ENCODE peak calls at places on chromosomes 1 and 21, in five cellular contexts. M, R, P, X and F are unnamed samples.

GRCh38 chr1:41811978-41812852 is 106.5 kb downstream of the HIVEP3 start:
- DNase-seq in M (peak), X (peak), R (peak), P (peak), F (no peak)

GRCh38 chr1:185645686-185646085 is 88.5 kb upstream of the HMCN1 start:
- DNase-seq in R (no peak), X (no peak), P (no peak), M (no peak), F (no peak)

GRCh38 chr1:94707321-94708298 is 112.5 kb upstream of the SLC44A3 start:
- DNase-seq in P (no peak), X (no peak), R (no peak), M (no peak), F (no peak)

GRCh38 chr1:72937905-72938304 is 655.6 kb upstream of the NEGR1 start:
- DNase-seq in X (no peak), R (no peak), M (no peak), P (no peak), F (no peak)

GRCh38 chr1:181438013-181438412 is 45.3 kb upstream of the CACNA1E start:
- DNase-seq in M (no peak), R (no peak), P (no peak), X (no peak), F (no peak)

GRCh38 chr1:46718340-46718726 is 581 bp downstream of the EFCAB14 start:
- DNase-seq in R (no peak), P (no peak), M (no peak), X (no peak), F (no peak)

GRCh38 chr1:211559222-211560010 is 19.5 kb downstream of the SLC30A1 start:
- DNase-seq in P (no peak), R (no peak), M (no peak), X (no peak), F (no peak)

GRCh38 chr1:203473781-203474305 is 1.8 kb upstream of the PRELP start:
- DNase-seq in X (no peak), P (no peak), M (no peak), R (no peak), F (no peak)

GRCh38 chr21:34668803-34669148 is at the start of gene CLIC6:
- DNase-seq in R (no peak), P (no peak), X (no peak), M (no peak), F (no peak)

GRCh38 chr1:226826479-226827245 is 43.8 kb upstream of the PSEN2 start:
- DNase-seq in M (no peak), P (no peak), R (no peak), X (no peak), F (no peak)

GRCh38 chr1:233359905-233360304 is 32.4 kb downstream of the MAP3K21 start:
- DNase-seq in R (no peak), P (no peak), M (no peak), X (no peak), F (no peak)

GRCh38 chr1:203690730-203691129 is 64.1 kb downstream of the ATP2B4 start:
- DNase-seq in P (no peak), M (no peak), R (no peak), X (no peak), F (no peak)

GRCh38 chr21:40976198-40977114 is 129.5 kb upstream of the DSCAM start:
- DNase-seq in X (no peak), R (no peak), P (no peak), M (no peak), F (no peak)

GRCh38 chr21:43767980-43768867 is 7.9 kb downstream of the CSTB start:
- DNase-seq in X (peak), M (peak), R (no peak), P (no peak), F (no peak)

GRCh38 chr1:47794081-47794480 is 203.1 kb downstream of the TRABD2B start:
- DNase-seq in X (no peak), R (no peak), P (no peak), M (no peak), F (no peak)

GRCh38 chr1:18176619-18177018 is 69.0 kb downstream of the IGSF21 start:
- DNase-seq in P (no peak), R (no peak), X (no peak), M (no peak), F (no peak)

GRCh38 chr21:33075596-33076195 is 5.8 kb downstream of the OLIG1 start:
- DNase-seq in P (no peak), R (no peak), M (no peak), X (no peak), F (no peak)

GRCh38 chr1:41513388-41513745 is 28.9 kb upstream of the EDN2 start:
- DNase-seq in X (peak), R (peak), M (no peak), P (no peak), F (no peak)

GRCh38 chr1:12342261-12343003 is 112.6 kb downstream of the VPS13D start:
- DNase-seq in X (no peak), M (no peak), P (peak), R (no peak), F (no peak)

GRCh38 chr1:16014509-16015482 is 3.0 kb downstream of the HSPB7 start:
- DNase-seq in P (no peak), R (peak), X (peak), M (no peak), F (no peak)

GRCh38 chr1:203153989-203154821 is 21.4 kb downstream of the MYBPH start:
- DNase-seq in X (no peak), R (peak), M (no peak), P (no peak), F (no peak)

GRCh38 chr1:226980565-226981385 is 40.7 kb downstream of the COQ8A start:
- DNase-seq in P (no peak), M (no peak), X (no peak), R (peak), F (no peak)

GRCh38 chr1:16076003-16076870 is 2.8 kb upstream of the FAM131C start:
- DNase-seq in M (peak), P (no peak), X (peak), R (no peak), F (no peak)

GRCh38 chr1:247332901-247333361 is 1.3 kb upstream of the ZNF496 start:
- DNase-seq in M (no peak), P (no peak), X (peak), R (no peak), F (no peak)

GRCh38 chr1:75097686-75098085 is 36.5 kb upstream of the LHX8 start:
- DNase-seq in P (no peak), R (peak), M (no peak), X (no peak), F (no peak)

GRCh38 chr1:30613188-30613587 is 110.2 kb downstream of the MATN1 start:
- DNase-seq in R (no peak), M (no peak), P (no peak), X (no peak), F (no peak)

GRCh38 chr1:235933483-235934116 is 66.9 kb upstream of the LYST start:
- DNase-seq in M (no peak), X (no peak), R (no peak), P (no peak), F (no peak)

GRCh38 chr1:152029144-152029936 is 7.5 kb downstream of the S100A11 start:
- DNase-seq in M (no peak), R (no peak), P (no peak), X (no peak), F (no peak)

GRCh38 chr1:232923739-232924386 is 26.5 kb upstream of the NTPCR start:
- DNase-seq in X (no peak), P (no peak), R (no peak), M (no peak), F (peak)

GRCh38 chr1:114437812-114438211 is 73.2 kb downstream of the TRIM33 start:
- DNase-seq in P (no peak), R (no peak), M (no peak), X (no peak), F (no peak)

GRCh38 chr1:56249244-56249643 is 330.1 kb downstream of the PLPP3 start:
- DNase-seq in X (no peak), M (no peak), P (no peak), R (no peak), F (no peak)

GRCh38 chr1:5637171-5637570 is 355.1 kb downstream of the NPHP4 start:
- DNase-seq in X (peak), M (peak), R (peak), P (no peak), F (no peak)

GRCh38 chr1:10631121-10631810 is 156.5 kb downstream of the PEX14 start:
- DNase-seq in P (no peak), R (peak), M (no peak), X (no peak), F (no peak)

GRCh38 chr1:156151093-156151688 is 2.2 kb upstream of the SEMA4A start:
- DNase-seq in M (no peak), R (no peak), X (no peak), P (no peak), F (peak)

GRCh38 chr1:70627910-70628309 is 216.8 kb downstream of the CTH start:
- DNase-seq in X (no peak), R (no peak), M (no peak), P (no peak), F (no peak)

DNA sequence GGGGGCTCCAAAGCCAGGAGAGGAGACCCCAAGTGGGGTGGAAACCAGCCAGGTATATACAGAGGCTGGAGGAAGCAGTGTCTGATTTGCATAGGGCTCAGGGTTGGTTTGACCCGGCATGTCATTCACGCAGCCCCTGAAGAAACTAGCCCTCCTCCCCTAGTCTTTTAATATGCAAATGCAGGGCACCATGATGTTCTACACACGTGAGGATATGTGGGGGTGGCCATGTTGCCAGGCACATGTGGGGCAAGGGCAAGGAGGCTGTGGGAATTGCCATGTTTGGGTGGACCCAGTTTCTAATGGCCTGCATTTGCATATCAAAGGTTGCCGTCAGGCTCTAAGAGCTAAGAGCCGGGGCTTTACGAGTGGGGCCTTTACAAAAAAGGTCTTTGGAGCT is 12.0 kb upstream of the RHOU start:
- DNase-seq in M (no peak), P (no peak), X (no peak), R (no peak), F (no peak)
- TF ChIP-seq ZBTB33 in M (no peak), P (no peak), X (no peak), R (no peak), F (no peak)

DNA sequence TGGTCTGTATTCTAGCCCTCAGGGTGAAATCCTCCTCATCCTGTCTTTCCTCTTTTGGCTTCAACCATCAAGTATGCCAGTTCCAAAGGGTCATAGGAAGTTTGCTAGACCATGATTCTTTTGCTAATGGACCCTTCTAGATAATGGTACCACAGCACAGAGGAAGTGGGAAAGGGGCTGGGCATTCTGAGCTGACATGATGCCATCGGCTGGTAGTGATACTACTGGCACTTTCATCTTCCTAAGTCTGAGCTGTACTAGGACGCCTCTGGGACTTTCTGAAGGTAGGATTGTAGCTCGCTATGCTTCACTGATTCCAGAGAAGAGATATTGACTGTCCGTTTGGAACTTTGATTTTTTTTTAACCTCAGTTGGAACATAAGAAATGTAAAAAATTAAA is 11.4 kb downstream of the FASLG start:
- DNase-seq in P (no peak), X (no peak), R (no peak), M (no peak), F (no peak)
- H3K4me2 ChIP-seq in P (no peak), X (no peak), R (no peak), M (no peak), F (peak)

DNA sequence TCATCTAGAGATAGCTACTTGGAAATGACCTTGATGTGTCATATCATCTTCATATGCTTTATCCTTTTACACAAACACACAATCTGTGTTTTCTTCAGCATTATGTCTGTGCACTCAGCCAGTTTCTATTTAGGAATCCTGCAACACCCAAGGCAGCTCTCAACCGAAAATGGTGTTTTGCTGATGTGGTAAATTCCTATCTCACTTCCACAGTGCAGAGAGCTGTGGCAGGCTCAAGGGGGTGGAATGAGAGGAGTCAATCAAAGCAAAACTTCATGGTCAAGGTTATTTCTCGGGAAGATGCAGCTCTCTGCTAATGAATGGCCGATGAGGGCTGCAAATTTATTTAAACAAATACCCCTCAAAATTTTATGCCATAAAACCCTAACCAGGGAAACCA is 59.3 kb downstream of the IGSF5 start:
- DNase-seq in R (no peak), P (no peak), X (no peak), M (no peak), F (no peak)
- TF ChIP-seq ZBTB33 in R (no peak), P (no peak), X (no peak), M (no peak), F (no peak)

DNA sequence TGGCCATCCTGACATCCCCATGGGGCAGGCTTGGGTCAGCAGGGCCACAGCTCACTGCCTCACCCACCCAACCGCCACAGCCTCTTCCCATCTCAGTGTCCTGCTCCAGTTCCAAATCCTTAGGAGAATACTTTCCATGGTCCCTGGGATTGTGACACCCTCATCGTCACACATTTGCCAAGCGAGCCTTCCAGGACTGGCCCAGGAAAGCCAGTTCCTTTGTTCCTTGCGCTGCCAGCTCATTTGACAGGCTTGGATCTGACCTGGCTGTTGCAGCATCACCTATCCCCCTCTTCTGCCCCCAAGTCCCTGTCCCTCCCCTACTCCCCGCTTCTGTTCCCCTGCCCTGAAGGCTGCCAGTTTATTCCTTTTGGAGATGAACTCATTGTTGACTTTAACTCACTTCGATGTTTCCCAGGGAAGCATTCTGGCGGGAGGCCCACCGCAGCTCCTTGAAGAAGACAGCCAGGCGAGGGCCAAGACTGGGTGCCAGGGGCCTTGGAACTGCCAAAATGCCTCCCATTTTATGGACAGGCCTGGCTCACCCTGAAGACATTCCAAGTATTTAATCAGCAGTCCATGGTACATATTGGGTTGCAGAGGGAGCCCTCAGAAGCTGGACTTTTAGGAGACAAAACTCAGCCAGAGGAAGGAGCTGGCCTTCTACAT is 10.2 kb upstream of the GNL2 start:
- DNase-seq in X (no peak), R (no peak), P (no peak), M (no peak), F (no peak)
- H3K4me2 ChIP-seq in X (no peak), R (no peak), P (no peak), M (no peak), F (no peak)

DNA sequence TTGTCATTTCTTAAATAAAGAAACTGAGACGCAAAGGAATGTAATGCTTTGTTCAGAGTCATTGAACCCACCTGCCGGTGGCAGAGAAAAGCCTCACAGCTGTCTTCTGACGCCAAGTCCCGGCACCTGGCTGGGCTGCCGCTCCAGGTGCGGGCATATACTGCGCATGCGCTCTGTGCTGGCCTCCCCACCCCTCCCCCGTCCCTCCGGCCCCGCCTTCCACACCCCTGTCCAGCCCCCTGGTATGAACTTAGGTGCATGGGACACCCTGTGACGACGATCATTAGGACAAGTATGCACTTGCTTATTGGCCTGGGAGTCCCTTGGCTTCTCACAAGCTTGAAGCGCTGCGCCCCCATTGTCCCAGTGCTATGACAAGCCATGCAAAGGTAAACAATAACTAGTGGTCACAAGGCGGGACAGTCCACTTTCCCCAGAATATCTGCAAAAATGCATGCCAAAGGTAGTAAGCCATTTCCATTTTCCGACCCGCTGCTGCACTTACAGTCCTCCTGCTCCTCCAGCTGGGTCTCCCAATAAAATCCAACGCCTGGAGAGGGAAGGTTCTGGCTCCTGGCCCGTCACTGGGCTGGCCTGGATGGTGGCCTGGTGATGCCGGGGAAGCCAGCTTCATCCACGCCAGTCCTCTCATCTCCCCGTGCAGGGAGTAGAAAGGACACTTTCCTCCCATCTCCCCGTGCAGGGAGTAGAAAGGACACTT is 100.4 kb downstream of the PSMG1 start:
- DNase-seq in M (peak), P (peak), R (no peak), X (peak), F (no peak)
- TF ChIP-seq ZBTB33 in M (no peak), P (no peak), R (no peak), X (no peak), F (no peak)